ENCODE peak calls at places on chromosomes 12 and 14, in six cellular contexts. Q is HL-60, Z is K562, M is H1, G is GM12878, L is SK-N-SH. R is an unnamed sample.
A peak's percentile ranks its signal among the peaks of the same experiment; 100 is the strongest.

GRCh38 chr12:9674226-9674590 is 4.7 kb downstream of the CLEC2D start:
- DNase-seq in Q (no peak), Z (no peak), M (no peak), G (no peak), L (no peak), R (no peak)

GRCh38 chr12:120720234-120720968 is 5.2 kb upstream of the ACADS start:
- DNase-seq in Q (peak; percentile 53), Z (peak; percentile 38), M (no peak), G (no peak), L (no peak), R (no peak)

GRCh38 chr12:21940972-21941521 is at the start of gene ABCC9:
- DNase-seq in Q (no peak), Z (peak; percentile 4), M (no peak), G (no peak), L (peak; percentile 35), R (no peak)

GRCh38 chr14:77025744-77026165 is 2.8 kb downstream of the IRF2BPL start:
- DNase-seq in Q (no peak), Z (no peak), M (no peak), G (no peak), L (peak; percentile 58), R (no peak)

GRCh38 chr14:37082431-37082830 is 90.0 kb downstream of the SLC25A21 start:
- DNase-seq in Q (no peak), Z (no peak), M (no peak), G (no peak), L (no peak), R (no peak)

GRCh38 chr14:92487513-92488133 is 26.0 kb upstream of the RIN3 start:
- DNase-seq in Q (peak; percentile 57), Z (no peak), M (no peak), G (no peak), L (no peak), R (no peak)

GRCh38 chr12:112898380-112898779 is 8.4 kb upstream of the OAS1 start:
- DNase-seq in Q (no peak), Z (no peak), M (no peak), G (no peak), L (no peak), R (no peak)

GRCh38 chr12:64739778-64740177 is 19.4 kb downstream of the GNS start:
- DNase-seq in Q (no peak), Z (no peak), M (no peak), G (no peak), L (no peak), R (no peak)

GRCh38 chr14:54683882-54684794 is 117.2 kb downstream of the SAMD4A start:
- DNase-seq in Q (no peak), Z (no peak), M (peak; percentile 23), G (no peak), L (peak; percentile 66), R (no peak)

GRCh38 chr14:51513281-51513680 is 138.4 kb upstream of the FRMD6 start:
- DNase-seq in Q (no peak), Z (no peak), M (no peak), G (no peak), L (no peak), R (no peak)

GRCh38 chr12:29838768-29839167 is 55.0 kb upstream of the TMTC1 start:
- DNase-seq in Q (no peak), Z (no peak), M (no peak), G (no peak), L (no peak), R (no peak)

GRCh38 chr12:69068431-69068830 is 135.5 kb upstream of the CPM start:
- DNase-seq in Q (no peak), Z (no peak), M (no peak), G (no peak), L (no peak), R (peak; percentile 46)

GRCh38 chr12:121845699-121846098 is 13.0 kb downstream of the HPD start:
- DNase-seq in Q (peak; percentile 66), Z (no peak), M (no peak), G (no peak), L (no peak), R (no peak)

GRCh38 chr14:101243587-101244338 is 317.5 kb upstream of the DIO3 start:
- DNase-seq in Q (no peak), Z (no peak), M (no peak), G (no peak), L (peak; percentile 6), R (no peak)

GRCh38 chr12:78795934-78796445 is 68.6 kb upstream of the SYT1 start:
- DNase-seq in Q (no peak), Z (no peak), M (no peak), G (no peak), L (no peak), R (no peak)

GRCh38 chr12:54418441-54419087 is 502 bp downstream of the ITGA5 start:
- DNase-seq in Q (no peak), Z (peak; percentile 72), M (no peak), G (no peak), L (peak; percentile 55), R (no peak)

GRCh38 chr12:31119531-31120211 is 46.0 kb downstream of the DDX11 start:
- DNase-seq in Q (no peak), Z (no peak), M (no peak), G (no peak), L (peak; percentile 50), R (no peak)

GRCh38 chr14:105636935-105637334 is 110.6 kb downstream of the TMEM121 start:
- DNase-seq in Q (no peak), Z (no peak), M (no peak), G (no peak), L (no peak), R (no peak)

GRCh38 chr12:31629756-31630732 is 29.4 kb upstream of the ETFBKMT start:
- DNase-seq in Q (no peak), Z (peak; percentile 17), M (no peak), G (no peak), L (no peak), R (no peak)

GRCh38 chr12:109951751-109952150 is 44.4 kb downstream of the GIT2 start:
- DNase-seq in Q (no peak), Z (no peak), M (no peak), G (no peak), L (no peak), R (no peak)

GRCh38 chr14:102125546-102125945 is 14.2 kb upstream of the WDR20 start:
- DNase-seq in Q (no peak), Z (no peak), M (no peak), G (no peak), L (no peak), R (no peak)

GRCh38 chr12:89610366-89610765 is 84.5 kb upstream of the POC1B start:
- DNase-seq in Q (no peak), Z (no peak), M (no peak), G (no peak), L (no peak), R (no peak)

GRCh38 chr12:779745-780734 is 27.7 kb downstream of the WNK1 start:
- DNase-seq in Q (no peak), Z (no peak), M (no peak), G (no peak), L (no peak), R (peak; percentile 41)

GRCh38 chr12:52145941-52146821 is 45.6 kb downstream of the KRT80 start:
- DNase-seq in Q (no peak), Z (no peak), M (no peak), G (no peak), L (no peak), R (no peak)

GRCh38 chr14:52351191-52351560 is 37.1 kb downstream of the PTGER2 start:
- DNase-seq in Q (no peak), Z (no peak), M (no peak), G (no peak), L (no peak), R (no peak)

GRCh38 chr12:57236224-57236924 is 6.9 kb downstream of the SHMT2 start:
- DNase-seq in Q (no peak), Z (no peak), M (no peak), G (no peak), L (no peak), R (no peak)

GRCh38 chr14:20688167-20688839 is at the start of gene ANG:
- DNase-seq in Q (no peak), Z (no peak), M (no peak), G (no peak), L (no peak), R (peak; percentile 58)

GRCh38 chr12:45200497-45201043 is 15.3 kb upstream of the ANO6 start:
- DNase-seq in Q (no peak), Z (no peak), M (no peak), G (no peak), L (no peak), R (peak; percentile 48)

GRCh38 chr12:130970165-130970907 is 16.6 kb downstream of the ADGRD1 start:
- DNase-seq in Q (no peak), Z (no peak), M (no peak), G (peak; percentile 68), L (no peak), R (no peak)

GRCh38 chr12:124470806-124471205 is 96.6 kb downstream of the NCOR2 start:
- DNase-seq in Q (no peak), Z (no peak), M (no peak), G (no peak), L (no peak), R (no peak)
- TF ChIP-seq GABPA in Q (no peak), Z (no peak), M (no peak), G (no peak), L (no peak), R (no peak)

DNA sequence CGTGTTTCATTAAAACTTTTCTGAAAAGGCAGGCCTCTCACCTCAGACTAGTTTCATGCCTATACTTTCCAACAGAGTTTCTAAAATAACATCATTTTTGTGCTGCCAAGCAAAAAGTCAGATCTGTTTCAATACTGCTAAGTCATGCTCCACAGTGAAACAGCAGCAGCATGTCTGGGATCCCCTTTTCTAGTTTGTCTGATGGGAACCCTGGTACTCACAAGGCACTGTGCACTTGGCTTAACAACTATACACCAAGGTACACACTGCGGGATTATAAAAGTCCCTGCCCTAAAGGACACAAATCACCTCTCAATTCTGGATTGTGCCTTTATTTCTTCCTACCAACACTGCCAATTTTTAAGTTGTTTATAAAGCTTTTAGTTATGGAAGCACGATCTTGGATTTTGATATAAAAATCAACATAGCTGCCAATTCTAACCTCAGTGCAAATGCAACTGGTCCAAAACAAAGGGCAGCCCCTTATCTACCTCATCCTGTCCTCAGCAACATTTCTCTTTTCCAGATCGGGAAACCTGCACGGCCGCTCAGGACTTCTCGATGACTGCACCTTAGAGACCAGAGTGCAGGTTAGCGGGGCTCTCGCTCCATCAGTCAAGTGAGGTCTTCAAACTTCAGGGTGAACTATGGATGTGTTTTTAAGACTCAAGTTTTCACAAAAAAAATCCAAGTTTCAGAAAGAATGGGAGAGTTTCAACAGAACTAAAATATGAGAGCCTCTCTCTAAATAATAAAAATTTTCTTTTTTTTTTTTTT is 1.7 kb upstream of the EIF5 start:
- DNase-seq in Q (peak; percentile 61), Z (no peak), M (no peak), G (no peak), L (no peak), R (no peak)
- TF ChIP-seq POLR2AphosphoS5 in Q (no peak), Z (no peak), M (no peak), G (peak; percentile 39), L (no peak), R (no peak)

GRCh38 chr14:70873627-70874026 is 33.6 kb upstream of the PCNX1 start:
- DNase-seq in Q (peak; percentile 49), Z (no peak), M (no peak), G (no peak), L (no peak), R (peak; percentile 38)
- TF ChIP-seq GABPA in Q (no peak), Z (no peak), M (no peak), G (no peak), L (no peak), R (no peak)

DNA sequence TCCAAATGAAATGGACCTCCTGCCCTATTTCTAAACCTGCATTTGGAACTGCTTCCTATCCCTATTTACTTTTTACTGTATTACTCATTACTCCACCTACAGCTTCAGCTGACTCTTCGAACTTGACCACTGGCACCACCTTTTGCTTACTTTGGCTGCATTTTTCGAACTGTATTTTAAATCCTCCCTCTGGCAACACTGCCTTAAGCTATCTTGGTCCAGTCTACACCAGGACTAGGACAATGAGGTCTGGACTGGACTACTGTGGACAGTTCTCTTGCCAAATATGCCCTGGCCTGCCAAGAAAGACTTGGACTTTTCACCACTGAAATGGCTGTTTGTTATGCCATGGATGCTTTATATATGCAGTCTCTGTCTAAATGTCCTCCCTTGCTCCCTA is 328.1 kb downstream of the BTG1 start:
- DNase-seq in Q (no peak), Z (no peak), M (no peak), G (no peak), L (no peak), R (no peak)
- TF ChIP-seq POLR2AphosphoS5 in Q (no peak), Z (no peak), M (no peak), G (no peak), L (no peak), R (no peak)

R was measured in HepG2.